ENCODE peak calls at places on chromosomes 5 and 9, in eight cellular contexts. One of them, this sample, is unnamed.

GRCh38 chr5:75484605-75485004 is 26.8 kb downstream of the CERT1 start:
- DNase-seq in skeletal muscle cell: no peak
- DNase-seq in GM19239: no peak
- DNase-seq in endothelial cell: no peak
- DNase-seq in Ammon's horn: no peak
- DNase-seq in NCI-H82: no peak
- DNase-seq in GM18507: no peak
- DNase-seq in foreskin keratinocyte: no peak
- DNase-seq in this sample: no peak

GRCh38 chr9:92180669-92181181 is 65.5 kb upstream of the SPTLC1 start:
- DNase-seq in skeletal muscle cell: peak; percentile 71
- DNase-seq in GM19239: no peak
- DNase-seq in endothelial cell: no peak
- DNase-seq in Ammon's horn: peak; percentile 72
- DNase-seq in NCI-H82: no peak
- DNase-seq in GM18507: no peak
- DNase-seq in foreskin keratinocyte: no peak
- DNase-seq in this sample: peak; percentile 25

GRCh38 chr5:120538644-120539043 is 74.5 kb downstream of the PRR16 start:
- DNase-seq in skeletal muscle cell: peak; percentile 62
- DNase-seq in GM19239: no peak
- DNase-seq in endothelial cell: no peak
- DNase-seq in Ammon's horn: no peak
- DNase-seq in NCI-H82: no peak
- DNase-seq in GM18507: no peak
- DNase-seq in foreskin keratinocyte: no peak
- DNase-seq in this sample: no peak

GRCh38 chr5:168925160-168925559 is 346.0 kb upstream of the PANK3 start:
- DNase-seq in skeletal muscle cell: no peak
- DNase-seq in GM19239: no peak
- DNase-seq in endothelial cell: no peak
- DNase-seq in Ammon's horn: peak; percentile 65
- DNase-seq in NCI-H82: no peak
- DNase-seq in GM18507: no peak
- DNase-seq in foreskin keratinocyte: no peak
- DNase-seq in this sample: no peak

GRCh38 chr5:178274826-178275537 is 42.4 kb upstream of the PHYKPL start:
- DNase-seq in skeletal muscle cell: no peak
- DNase-seq in GM19239: no peak
- DNase-seq in endothelial cell: no peak
- DNase-seq in Ammon's horn: no peak
- DNase-seq in NCI-H82: no peak
- DNase-seq in GM18507: no peak
- DNase-seq in foreskin keratinocyte: no peak
- DNase-seq in this sample: no peak

GRCh38 chr9:82677086-82677485 is 385.9 kb downstream of the RASEF start:
- DNase-seq in skeletal muscle cell: no peak
- DNase-seq in GM19239: no peak
- DNase-seq in endothelial cell: no peak
- DNase-seq in Ammon's horn: no peak
- DNase-seq in NCI-H82: no peak
- DNase-seq in GM18507: no peak
- DNase-seq in foreskin keratinocyte: no peak
- DNase-seq in this sample: no peak

GRCh38 chr5:34467436-34467835 is 188.7 kb upstream of the RAI14 start:
- DNase-seq in skeletal muscle cell: no peak
- DNase-seq in GM19239: no peak
- DNase-seq in endothelial cell: no peak
- DNase-seq in Ammon's horn: no peak
- DNase-seq in NCI-H82: no peak
- DNase-seq in GM18507: no peak
- DNase-seq in foreskin keratinocyte: no peak
- DNase-seq in this sample: no peak

GRCh38 chr9:35749515-35750255 is 598 bp downstream of the RGP1 start:
- DNase-seq in skeletal muscle cell: no peak
- DNase-seq in GM19239: no peak
- DNase-seq in endothelial cell: peak; percentile 30
- DNase-seq in Ammon's horn: peak; percentile 44
- DNase-seq in NCI-H82: peak; percentile 40
- DNase-seq in GM18507: no peak
- DNase-seq in foreskin keratinocyte: no peak
- DNase-seq in this sample: no peak

GRCh38 chr5:175614223-175614622 is 43.6 kb upstream of the HRH2 start:
- DNase-seq in skeletal muscle cell: no peak
- DNase-seq in GM19239: no peak
- DNase-seq in endothelial cell: no peak
- DNase-seq in Ammon's horn: no peak
- DNase-seq in NCI-H82: no peak
- DNase-seq in GM18507: no peak
- DNase-seq in foreskin keratinocyte: no peak
- DNase-seq in this sample: no peak

GRCh38 chr5:37640088-37640487 is 199.8 kb downstream of the GDNF start:
- DNase-seq in skeletal muscle cell: no peak
- DNase-seq in GM19239: no peak
- DNase-seq in endothelial cell: no peak
- DNase-seq in Ammon's horn: no peak
- DNase-seq in NCI-H82: no peak
- DNase-seq in GM18507: no peak
- DNase-seq in foreskin keratinocyte: no peak
- DNase-seq in this sample: no peak

GRCh38 chr5:115050860-115051259 is 118.8 kb downstream of the TRIM36 start:
- DNase-seq in skeletal muscle cell: no peak
- DNase-seq in GM19239: no peak
- DNase-seq in endothelial cell: no peak
- DNase-seq in Ammon's horn: no peak
- DNase-seq in NCI-H82: no peak
- DNase-seq in GM18507: no peak
- DNase-seq in foreskin keratinocyte: no peak
- DNase-seq in this sample: no peak